ENCODE peak calls at places on chromosomes 3 and 15, in six cellular contexts. E is thoracic aorta, Q is WERI-Rb-1, S is brain microvascular endothelial cell, C is AG09309, K is progenitor cell of endocrine pancreas. I is an unnamed sample.

GRCh38 chr3:17424137-17424536 is 318.3 kb downstream of the TBC1D5 start:
- DNase-seq in E (no peak), Q (peak), S (no peak), C (no peak), K (no peak), I (no peak)

GRCh38 chr3:42345811-42346210 is 64.6 kb downstream of the LYZL4 start:
- DNase-seq in E (no peak), Q (no peak), S (no peak), C (no peak), K (no peak), I (no peak)

GRCh38 chr3:139674585-139675260 is 3.0 kb downstream of the NMNAT3 start:
- DNase-seq in E (no peak), Q (no peak), S (no peak), C (no peak), K (no peak), I (no peak)

GRCh38 chr15:73941044-73941443 is 14.8 kb downstream of the LOXL1 start:
- DNase-seq in E (peak), Q (no peak), S (peak), C (peak), K (no peak), I (no peak)

GRCh38 chr15:40754574-40754882 is 526 bp downstream of the RMDN3 start:
- DNase-seq in E (no peak), Q (no peak), S (no peak), C (no peak), K (no peak), I (no peak)

GRCh38 chr3:13277860-13278531 is 142.1 kb downstream of the NUP210 start:
- DNase-seq in E (no peak), Q (peak), S (peak), C (no peak), K (no peak), I (no peak)

GRCh38 chr15:23596736-23597135 is 31.3 kb downstream of the MKRN3 start:
- DNase-seq in E (no peak), Q (no peak), S (no peak), C (no peak), K (no peak), I (no peak)

GRCh38 chr3:13888576-13888975 is 8.7 kb upstream of the WNT7A start:
- DNase-seq in E (no peak), Q (no peak), S (no peak), C (no peak), K (no peak), I (no peak)

GRCh38 chr3:142618917-142619401 is 22.8 kb downstream of the PLS1 start:
- DNase-seq in E (no peak), Q (no peak), S (peak), C (no peak), K (no peak), I (no peak)

GRCh38 chr15:52369030-52369429 is 73.4 kb upstream of the MYO5C start:
- DNase-seq in E (no peak), Q (no peak), S (no peak), C (no peak), K (no peak), I (no peak)

GRCh38 chr3:125062904-125063618 is 7.3 kb upstream of the HEG1 start:
- DNase-seq in E (no peak), Q (no peak), S (peak), C (peak), K (peak), I (no peak)

GRCh38 chr15:29734917-29735572 is 87.2 kb downstream of the TJP1 start:
- DNase-seq in E (no peak), Q (no peak), S (peak), C (no peak), K (no peak), I (no peak)

GRCh38 chr3:124860599-124860998 is 26.6 kb downstream of the ITGB5 start:
- DNase-seq in E (peak), Q (no peak), S (peak), C (peak), K (no peak), I (no peak)

GRCh38 chr15:28182216-28182615 is 83.1 kb upstream of the OCA2 start:
- DNase-seq in E (no peak), Q (no peak), S (no peak), C (no peak), K (no peak), I (no peak)

GRCh38 chr15:60299452-60300047 is 98.2 kb downstream of the ANXA2 start:
- DNase-seq in E (no peak), Q (no peak), S (no peak), C (no peak), K (no peak), I (no peak)

GRCh38 chr15:66076591-66077319 is 176.8 kb downstream of the MEGF11 start:
- DNase-seq in E (no peak), Q (peak), S (no peak), C (no peak), K (no peak), I (no peak)

GRCh38 chr3:141796436-141797166 is 33.4 kb downstream of the GRK7 start:
- DNase-seq in E (no peak), Q (no peak), S (no peak), C (no peak), K (no peak), I (peak)

GRCh38 chr15:82132116-82132515 is 86.3 kb upstream of the MEX3B start:
- DNase-seq in E (no peak), Q (no peak), S (no peak), C (no peak), K (no peak), I (no peak)

GRCh38 chr15:88382482-88382983 is 84.7 kb downstream of the MRPL46 start:
- DNase-seq in E (no peak), Q (no peak), S (no peak), C (no peak), K (no peak), I (no peak)

GRCh38 chr3:43909149-43909548 is 218.4 kb downstream of the ABHD5 start:
- DNase-seq in E (no peak), Q (no peak), S (no peak), C (no peak), K (no peak), I (no peak)

GRCh38 chr15:45130291-45131000 is 652 bp downstream of the DUOX1 start:
- DNase-seq in E (no peak), Q (no peak), S (no peak), C (no peak), K (no peak), I (no peak)

GRCh38 chr15:45129651-45130129 is at the start of the genes DUOX1 and DUOXA1:
- DNase-seq in E (no peak), Q (no peak), S (no peak), C (no peak), K (no peak), I (no peak)

GRCh38 chr15:45128971-45129639 is 574 bp downstream of the DUOXA1 start:
- DNase-seq in E (no peak), Q (no peak), S (no peak), C (no peak), K (no peak), I (no peak)

GRCh38 chr15:45123397-45123796 is 6.3 kb downstream of the DUOXA1 start:
- DNase-seq in E (no peak), Q (no peak), S (no peak), C (no peak), K (no peak), I (no peak)

GRCh38 chr15:45126535-45127158 is 3.0 kb downstream of the DUOXA1 start:
- DNase-seq in E (no peak), Q (peak), S (peak), C (no peak), K (no peak), I (no peak)
- TF ChIP-seq CTCF in E (peak), Q (peak), S (peak), C (peak), K (peak), I (peak)

GRCh38 chr3:49015072-49015471 is 3.3 kb downstream of the DALRD3 start:
- DNase-seq in E (no peak), Q (no peak), S (no peak), C (no peak), K (no peak), I (no peak)
- TF ChIP-seq CTCF in E (no peak), Q (no peak), S (no peak), C (no peak), K (no peak), I (no peak)

GRCh38 chr15:79769081-79769481 is 127.7 kb downstream of the MTHFS start:
- DNase-seq in E (no peak), Q (peak), S (peak), C (no peak), K (no peak), I (no peak)
- TF ChIP-seq CTCF in E (no peak), Q (peak), S (peak), C (peak), K (no peak), I (peak)

DNA sequence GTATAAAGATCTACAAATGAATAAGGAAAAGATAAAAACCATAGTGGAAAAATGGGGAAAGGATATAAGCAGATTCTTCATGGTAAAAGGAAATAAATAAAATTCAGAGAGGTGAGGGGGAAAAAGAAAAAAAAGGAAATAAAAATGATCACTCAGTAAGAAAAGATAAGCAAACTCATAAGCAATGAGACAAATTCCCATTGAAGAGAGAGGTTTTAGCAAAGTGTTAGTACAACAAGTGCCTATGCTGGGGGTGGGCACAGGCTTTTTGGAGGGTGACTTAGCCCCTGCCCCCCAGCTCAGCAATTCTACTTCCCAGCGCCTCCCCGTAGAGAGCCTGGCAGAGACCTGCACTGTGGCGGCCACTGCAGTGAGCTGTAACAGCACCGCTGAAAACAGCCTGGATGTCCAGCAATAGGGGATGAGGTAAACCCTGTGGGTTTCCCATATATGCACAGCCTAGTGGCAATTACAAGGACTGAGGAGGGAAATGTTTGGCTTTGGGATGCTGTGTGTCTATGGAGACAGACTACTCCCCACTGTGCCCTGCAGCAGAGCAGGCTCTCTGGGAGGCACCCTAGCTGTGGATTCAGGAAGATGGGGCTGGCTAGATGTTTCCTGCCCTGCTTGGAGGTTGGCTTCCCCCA is 23.7 kb upstream of the SFMBT1 start:
- DNase-seq in E (no peak), Q (no peak), S (peak), C (no peak), K (no peak), I (no peak)
- TF ChIP-seq CTCF in E (no peak), Q (no peak), S (peak), C (no peak), K (no peak), I (no peak)

GRCh38 chr15:95327661-95328060 is 1002.8 kb upstream of the NR2F2 start:
- DNase-seq in E (no peak), Q (no peak), S (peak), C (no peak), K (no peak), I (no peak)

GRCh38 chr15:95325763-95326688 is 1004.5 kb upstream of the NR2F2 start:
- DNase-seq in E (no peak), Q (no peak), S (peak), C (no peak), K (no peak), I (no peak)

GRCh38 chr15:95329362-95329761 is 1001.1 kb upstream of the NR2F2 start:
- DNase-seq in E (no peak), Q (no peak), S (no peak), C (no peak), K (no peak), I (no peak)

GRCh38 chr15:95326689-95327525 is 1003.6 kb upstream of the NR2F2 start:
- DNase-seq in E (no peak), Q (peak), S (no peak), C (no peak), K (peak), I (no peak)

DNA sequence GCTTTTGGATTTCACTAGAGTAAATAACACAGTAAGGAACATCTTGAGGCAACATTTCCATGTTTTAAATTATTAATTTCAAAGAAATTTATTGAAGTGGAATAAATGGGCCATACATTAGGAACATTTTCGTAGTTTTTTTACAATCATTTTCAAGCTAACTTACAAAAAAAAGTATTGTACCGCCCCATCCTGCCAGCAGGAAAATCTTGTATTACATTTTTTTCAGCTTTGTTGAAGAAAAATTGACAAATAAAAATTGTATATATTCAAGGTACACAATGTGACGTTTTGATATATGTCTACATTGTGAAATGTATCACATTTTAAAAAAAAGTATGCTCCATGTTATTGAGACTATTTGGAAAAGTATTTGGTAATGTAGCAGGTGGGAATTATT is 1001.9 kb upstream of the NR2F2 start:
- DNase-seq in E (no peak), Q (no peak), S (no peak), C (no peak), K (no peak), I (no peak)
- TF ChIP-seq CTCF in E (no peak), Q (no peak), S (no peak), C (no peak), K (no peak), I (no peak)

GRCh38 chr3:60536420-60536819 is 714.8 kb downstream of the FHIT start:
- DNase-seq in E (no peak), Q (no peak), S (no peak), C (no peak), K (no peak), I (no peak)
- TF ChIP-seq CTCF in E (no peak), Q (no peak), S (no peak), C (no peak), K (no peak), I (no peak)